ENCODE peak calls at places on chromosomes 12 and 14, in six cellular contexts. One of them, this sample, is unnamed.

GRCh38 chr12:71556881-71557280 is 106.8 kb downstream of the ZFC3H1 start:
- DNase-seq in left ventricle myocardium inferior: no peak
- DNase-seq in brain microvascular endothelial cell: peak; percentile 91
- DNase-seq in neural progenitor cell: peak; percentile 26
- DNase-seq in heart left ventricle: no peak
- DNase-seq in Peyer's patch: no peak
- DNase-seq in this sample: no peak

GRCh38 chr12:9702239-9702638 is 30.7 kb downstream of the CLECL1 start:
- DNase-seq in brain microvascular endothelial cell: no peak
- DNase-seq in left ventricle myocardium inferior: no peak
- DNase-seq in heart left ventricle: no peak
- DNase-seq in neural progenitor cell: no peak
- DNase-seq in Peyer's patch: no peak
- DNase-seq in this sample: no peak

GRCh38 chr12:109779382-109779781 is 53.8 kb downstream of the TRPV4 start:
- DNase-seq in left ventricle myocardium inferior: no peak
- DNase-seq in brain microvascular endothelial cell: no peak
- DNase-seq in Peyer's patch: no peak
- DNase-seq in neural progenitor cell: no peak
- DNase-seq in heart left ventricle: no peak
- DNase-seq in this sample: no peak

GRCh38 chr14:101715209-101716076 is 46.1 kb upstream of the PPP2R5C start:
- DNase-seq in heart left ventricle: no peak
- DNase-seq in neural progenitor cell: no peak
- DNase-seq in Peyer's patch: no peak
- DNase-seq in brain microvascular endothelial cell: no peak
- DNase-seq in left ventricle myocardium inferior: no peak
- DNase-seq in this sample: no peak

GRCh38 chr12:114671321-114671663 is 12.7 kb downstream of the TBX3 start:
- DNase-seq in heart left ventricle: no peak
- DNase-seq in Peyer's patch: no peak
- DNase-seq in brain microvascular endothelial cell: no peak
- DNase-seq in left ventricle myocardium inferior: no peak
- DNase-seq in neural progenitor cell: no peak
- DNase-seq in this sample: no peak

GRCh38 chr14:106686533-106686932 is 1160.2 kb downstream of the TMEM121 start:
- DNase-seq in brain microvascular endothelial cell: no peak
- DNase-seq in left ventricle myocardium inferior: no peak
- DNase-seq in Peyer's patch: no peak
- DNase-seq in neural progenitor cell: no peak
- DNase-seq in heart left ventricle: no peak
- DNase-seq in this sample: no peak

GRCh38 chr12:1872448-1872847 is 46.0 kb downstream of the CACNA2D4 start:
- DNase-seq in Peyer's patch: no peak
- DNase-seq in neural progenitor cell: no peak
- DNase-seq in heart left ventricle: no peak
- DNase-seq in left ventricle myocardium inferior: no peak
- DNase-seq in brain microvascular endothelial cell: no peak
- DNase-seq in this sample: no peak

GRCh38 chr14:59150990-59151389 is 37.5 kb upstream of the DAAM1 start:
- DNase-seq in heart left ventricle: no peak
- DNase-seq in left ventricle myocardium inferior: no peak
- DNase-seq in brain microvascular endothelial cell: no peak
- DNase-seq in neural progenitor cell: no peak
- DNase-seq in Peyer's patch: no peak
- DNase-seq in this sample: no peak

GRCh38 chr14:61475316-61475715 is 153.9 kb downstream of the PRKCH start:
- DNase-seq in brain microvascular endothelial cell: peak; percentile 49
- DNase-seq in heart left ventricle: no peak
- DNase-seq in Peyer's patch: no peak
- DNase-seq in neural progenitor cell: peak; percentile 86
- DNase-seq in left ventricle myocardium inferior: no peak
- DNase-seq in this sample: no peak

GRCh38 chr12:68310370-68310769 is 21.8 kb downstream of the MDM1 start:
- DNase-seq in neural progenitor cell: no peak
- DNase-seq in Peyer's patch: no peak
- DNase-seq in heart left ventricle: no peak
- DNase-seq in left ventricle myocardium inferior: no peak
- DNase-seq in brain microvascular endothelial cell: peak; percentile 81
- DNase-seq in this sample: no peak

GRCh38 chr12:86662464-86662863 is 406.3 kb upstream of the MGAT4C start:
- DNase-seq in Peyer's patch: no peak
- DNase-seq in brain microvascular endothelial cell: no peak
- DNase-seq in heart left ventricle: no peak
- DNase-seq in neural progenitor cell: no peak
- DNase-seq in left ventricle myocardium inferior: no peak
- DNase-seq in this sample: no peak

DNA sequence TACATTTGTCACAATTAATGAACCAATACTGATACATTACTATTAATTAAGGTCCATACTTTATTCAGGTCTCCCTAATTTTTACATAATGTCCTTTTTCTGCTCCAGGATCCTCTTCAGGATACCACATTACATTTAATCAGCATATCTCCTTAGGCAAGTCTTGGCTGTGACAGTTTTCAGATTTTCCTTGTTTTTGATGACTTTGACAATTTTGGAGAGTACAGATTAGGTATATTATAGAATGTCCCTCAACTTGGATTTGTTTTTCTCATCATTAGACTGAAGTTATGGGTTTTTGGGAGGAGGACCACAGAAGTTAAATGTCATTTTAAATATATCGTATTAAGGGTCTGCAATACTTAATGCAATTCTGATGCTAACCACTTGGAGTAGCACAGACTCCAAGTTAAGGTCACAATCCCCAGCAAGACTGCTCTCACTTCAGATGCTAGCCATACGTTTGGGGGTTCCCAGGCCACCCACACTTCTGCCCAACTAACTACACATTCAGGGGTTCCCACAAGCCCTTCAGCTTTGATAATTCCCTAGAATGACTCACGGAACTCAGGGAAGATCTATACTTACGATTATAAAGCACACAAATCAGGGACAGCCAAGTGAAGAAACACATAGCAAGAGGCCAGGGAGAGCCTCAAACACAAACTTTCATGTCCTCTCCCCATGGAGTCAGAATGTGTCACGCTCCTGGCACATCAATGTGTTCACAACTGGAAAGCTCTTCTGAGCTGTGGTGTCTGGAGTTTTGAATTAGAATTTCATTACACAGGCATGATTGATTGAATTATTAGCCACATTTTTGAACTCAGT is 17.0 kb upstream of the NUBPL start:
- DNase-seq in Peyer's patch: no peak
- DNase-seq in heart left ventricle: no peak
- DNase-seq in brain microvascular endothelial cell: no peak
- DNase-seq in neural progenitor cell: peak; percentile 19
- DNase-seq in left ventricle myocardium inferior: no peak
- DNase-seq in this sample: no peak
- TF ChIP-seq CTCF in Peyer's patch: no peak
- TF ChIP-seq CTCF in heart left ventricle: peak; percentile 24
- TF ChIP-seq CTCF in brain microvascular endothelial cell: peak; percentile 49
- TF ChIP-seq CTCF in neural progenitor cell: peak; percentile 36
- TF ChIP-seq CTCF in left ventricle myocardium inferior: peak; percentile 44
- TF ChIP-seq CTCF in this sample: peak; percentile 14

GRCh38 chr12:6959376-6960290 is 8.5 kb downstream of the PTPN6 start:
- DNase-seq in neural progenitor cell: no peak
- DNase-seq in heart left ventricle: no peak
- DNase-seq in brain microvascular endothelial cell: no peak
- DNase-seq in Peyer's patch: peak; percentile 50
- DNase-seq in left ventricle myocardium inferior: peak; percentile 35
- DNase-seq in this sample: no peak
- H3K27ac ChIP-seq in neural progenitor cell: no peak overlapping the region
- H3K27ac ChIP-seq in heart left ventricle: peak overlapping the region; percentile 85
- H3K27ac ChIP-seq in brain microvascular endothelial cell: no peak overlapping the region
- H3K27ac ChIP-seq in Peyer's patch: peak overlapping the region; percentile 89
- H3K27ac ChIP-seq in left ventricle myocardium inferior: peak overlapping the region; percentile 86
- H3K27ac ChIP-seq in this sample: no peak overlapping the region

DNA sequence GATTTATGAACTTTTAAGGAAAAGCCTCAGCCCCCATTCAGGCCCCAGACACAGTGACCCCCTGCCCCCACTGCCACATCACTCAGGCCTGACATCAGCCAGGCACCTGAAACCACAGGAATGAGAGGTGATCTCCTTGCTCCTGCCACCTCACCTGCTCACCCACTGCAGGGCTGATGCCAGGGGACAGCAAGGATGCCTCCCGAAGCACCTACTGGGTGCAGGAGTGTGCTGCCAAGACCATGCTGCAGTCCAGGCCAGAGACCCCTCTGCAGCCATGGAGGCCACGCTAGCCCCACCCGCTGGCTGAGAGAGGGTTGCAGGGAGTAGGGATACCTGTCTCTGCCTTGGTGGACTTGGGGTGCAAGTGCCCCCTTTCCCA is 18.6 kb upstream of the KRT7 start:
- DNase-seq in brain microvascular endothelial cell: no peak
- DNase-seq in heart left ventricle: peak; percentile 46
- DNase-seq in neural progenitor cell: no peak
- DNase-seq in Peyer's patch: peak; percentile 50
- DNase-seq in left ventricle myocardium inferior: no peak
- DNase-seq in this sample: no peak
- TF ChIP-seq CTCF in brain microvascular endothelial cell: peak; percentile 70
- TF ChIP-seq CTCF in heart left ventricle: no peak
- TF ChIP-seq CTCF in neural progenitor cell: peak; percentile 15
- TF ChIP-seq CTCF in Peyer's patch: no peak
- TF ChIP-seq CTCF in left ventricle myocardium inferior: no peak
- TF ChIP-seq CTCF in this sample: peak; percentile 21

DNA sequence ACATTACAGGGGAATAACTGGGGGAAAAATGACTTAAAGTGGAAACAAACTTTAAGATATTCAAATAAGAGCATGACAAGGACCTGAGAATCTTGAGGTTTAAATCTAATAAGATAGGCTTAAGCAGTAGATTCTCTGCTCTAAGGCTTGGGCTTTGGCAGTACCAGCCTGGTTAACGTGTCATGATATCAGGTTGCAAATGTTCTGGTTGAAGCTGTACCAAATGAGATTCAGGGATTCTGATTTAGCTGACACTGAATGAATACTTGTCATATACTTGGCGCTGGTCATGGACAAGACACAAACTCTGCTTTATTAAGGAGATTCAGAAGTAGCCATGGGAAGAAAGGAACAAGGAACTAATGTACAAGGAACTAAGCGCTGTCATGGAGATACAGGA is 6.1 kb downstream of the TCP11L2 start:
- DNase-seq in heart left ventricle: no peak
- DNase-seq in left ventricle myocardium inferior: no peak
- DNase-seq in brain microvascular endothelial cell: no peak
- DNase-seq in Peyer's patch: no peak
- DNase-seq in neural progenitor cell: no peak
- DNase-seq in this sample: no peak
- H3K27ac ChIP-seq in heart left ventricle: peak overlapping the region; percentile 30
- H3K27ac ChIP-seq in left ventricle myocardium inferior: peak overlapping the region; percentile 98
- H3K27ac ChIP-seq in brain microvascular endothelial cell: no peak overlapping the region
- H3K27ac ChIP-seq in Peyer's patch: no peak overlapping the region
- H3K27ac ChIP-seq in neural progenitor cell: no peak overlapping the region
- H3K27ac ChIP-seq in this sample: no peak overlapping the region

DNA sequence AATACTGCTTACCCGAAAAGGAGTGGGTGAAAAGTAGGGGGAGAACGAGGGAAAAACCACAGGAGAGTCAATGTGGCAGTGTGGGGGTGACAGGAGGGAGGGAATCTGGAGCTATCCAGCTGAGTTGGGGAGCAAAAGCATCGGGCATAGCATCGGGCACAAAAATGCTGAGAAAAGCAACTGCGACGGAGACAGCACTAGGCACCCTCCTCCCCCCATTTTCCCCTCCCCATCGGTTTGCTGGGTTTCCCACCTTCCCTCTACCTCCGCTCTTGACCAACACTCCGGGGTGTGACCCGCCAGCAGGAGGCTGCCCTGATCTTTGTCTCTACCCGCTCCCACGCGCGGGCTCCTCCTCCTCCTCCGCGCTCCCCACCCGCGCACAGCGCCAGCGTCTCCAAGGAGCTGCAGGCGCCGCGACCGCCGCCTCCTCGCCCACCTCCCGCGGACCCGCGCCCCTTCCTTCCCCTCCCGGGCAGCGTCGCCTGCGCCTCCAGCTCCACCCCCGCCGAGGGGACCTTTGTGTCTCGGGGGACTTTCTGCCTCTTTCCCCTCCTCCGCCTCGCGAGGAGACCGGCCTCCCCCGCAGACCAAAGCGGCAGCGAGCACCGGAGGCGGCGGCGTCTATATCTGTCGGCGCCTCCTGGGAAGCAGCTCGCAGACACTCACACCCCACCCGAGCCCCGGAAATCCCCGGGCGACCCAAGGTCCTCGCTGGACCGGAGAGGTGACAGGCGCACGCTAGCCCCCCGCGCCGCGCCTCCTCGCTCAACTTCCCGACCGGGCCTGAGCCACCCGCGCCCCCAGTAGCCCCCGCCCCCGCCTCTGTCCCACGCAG is 939 bp downstream of the CDK17 start:
- DNase-seq in Peyer's patch: peak; percentile 84
- DNase-seq in left ventricle myocardium inferior: peak; percentile 81
- DNase-seq in heart left ventricle: peak; percentile 91
- DNase-seq in brain microvascular endothelial cell: peak; percentile 55
- DNase-seq in neural progenitor cell: peak; percentile 82
- DNase-seq in this sample: peak; percentile 74
- TF ChIP-seq CTCF in Peyer's patch: peak; percentile 23
- TF ChIP-seq CTCF in left ventricle myocardium inferior: peak; percentile 48
- TF ChIP-seq CTCF in heart left ventricle: peak; percentile 22
- TF ChIP-seq CTCF in brain microvascular endothelial cell: peak; percentile 44
- TF ChIP-seq CTCF in neural progenitor cell: no peak
- TF ChIP-seq CTCF in this sample: peak; percentile 25

GRCh38 chr12:125050868-125051267 is 14.4 kb upstream of the AACS start:
- DNase-seq in brain microvascular endothelial cell: no peak
- DNase-seq in left ventricle myocardium inferior: no peak
- DNase-seq in Peyer's patch: no peak
- DNase-seq in neural progenitor cell: no peak
- DNase-seq in heart left ventricle: no peak
- DNase-seq in this sample: no peak
- H3K27ac ChIP-seq in brain microvascular endothelial cell: no peak overlapping the region
- H3K27ac ChIP-seq in left ventricle myocardium inferior: no peak overlapping the region
- H3K27ac ChIP-seq in Peyer's patch: no peak overlapping the region
- H3K27ac ChIP-seq in neural progenitor cell: no peak overlapping the region
- H3K27ac ChIP-seq in heart left ventricle: no peak overlapping the region
- H3K27ac ChIP-seq in this sample: no peak overlapping the region

This sample was measured in WERI-Rb-1.